ENCODE peak calls at places on chromosomes 6 and 20, in seven cellular contexts. N is fibroblast of lung; Z is IMR-90; O is heart left ventricle; W is sigmoid colon; K is CD8-positive, alpha-beta T cell; M is upper lobe of right lung. A is an unnamed sample.

GRCh38 chr20:37356387-37356786 is 10.4 kb downstream of the SRC start:
- DNase-seq in N (peak; percentile 27), Z (no peak), O (peak; percentile 52), W (peak; percentile 92), K (no peak), M (peak; percentile 89), A (peak; percentile 59)

GRCh38 chr6:17865243-17865642 is 122.2 kb downstream of the KIF13A start:
- DNase-seq in N (no peak), Z (peak; percentile 39), O (no peak), W (no peak), K (no peak), M (no peak), A (no peak)

GRCh38 chr20:41005361-41005729 is 23.3 kb upstream of the TOP1 start:
- DNase-seq in N (peak; percentile 99), Z (peak; percentile 98), O (peak; percentile 88), W (peak; percentile 97), K (no peak), M (peak; percentile 86), A (peak; percentile 96)

GRCh38 chr6:40336296-40336695 is 250.9 kb downstream of the LRFN2 start:
- DNase-seq in N (no peak), Z (no peak), O (no peak), W (no peak), K (no peak), M (no peak), A (no peak)

GRCh38 chr6:1200706-1201105 is 111.2 kb upstream of the FOXQ1 start:
- DNase-seq in N (peak; percentile 82), Z (peak; percentile 39), O (no peak), W (no peak), K (no peak), M (no peak), A (peak; percentile 81)

GRCh38 chr6:93644611-93645010 is 225.3 kb upstream of the EPHA7 start:
- DNase-seq in N (peak; percentile 39), Z (no peak), O (no peak), W (no peak), K (no peak), M (no peak), A (no peak)

GRCh38 chr20:5504061-5504739 is 187.4 kb upstream of the PROKR2 start:
- DNase-seq in N (peak; percentile 66), Z (no peak), O (peak; percentile 74), W (peak; percentile 69), K (no peak), M (peak; percentile 81), A (no peak)

GRCh38 chr20:9220874-9221547 is 152.1 kb downstream of the PLCB4 start:
- DNase-seq in N (peak; percentile 29), Z (peak; percentile 84), O (no peak), W (no peak), K (no peak), M (no peak), A (no peak)

GRCh38 chr6:118171852-118172251 is 264.8 kb downstream of the SLC35F1 start:
- DNase-seq in N (no peak), Z (no peak), O (no peak), W (no peak), K (no peak), M (no peak), A (no peak)

GRCh38 chr6:43847741-43848630 is 78.0 kb downstream of the VEGFA start:
- DNase-seq in N (no peak), Z (peak; percentile 47), O (no peak), W (no peak), K (no peak), M (peak; percentile 22), A (no peak)

GRCh38 chr6:167721291-167721690 is 105.4 kb upstream of the AFDN start:
- DNase-seq in N (no peak), Z (no peak), O (no peak), W (no peak), K (peak; percentile 31), M (no peak), A (no peak)

GRCh38 chr20:58870293-58871014 is 17.9 kb downstream of the GNAS start:
- DNase-seq in N (peak; percentile 64), Z (peak; percentile 47), O (peak; percentile 67), W (peak; percentile 84), K (peak; percentile 75), M (peak; percentile 78), A (peak; percentile 52)

GRCh38 chr6:159102373-159103160 is 57.8 kb upstream of the TAGAP start:
- DNase-seq in N (no peak), Z (no peak), O (no peak), W (no peak), K (no peak), M (no peak), A (no peak)

DNA sequence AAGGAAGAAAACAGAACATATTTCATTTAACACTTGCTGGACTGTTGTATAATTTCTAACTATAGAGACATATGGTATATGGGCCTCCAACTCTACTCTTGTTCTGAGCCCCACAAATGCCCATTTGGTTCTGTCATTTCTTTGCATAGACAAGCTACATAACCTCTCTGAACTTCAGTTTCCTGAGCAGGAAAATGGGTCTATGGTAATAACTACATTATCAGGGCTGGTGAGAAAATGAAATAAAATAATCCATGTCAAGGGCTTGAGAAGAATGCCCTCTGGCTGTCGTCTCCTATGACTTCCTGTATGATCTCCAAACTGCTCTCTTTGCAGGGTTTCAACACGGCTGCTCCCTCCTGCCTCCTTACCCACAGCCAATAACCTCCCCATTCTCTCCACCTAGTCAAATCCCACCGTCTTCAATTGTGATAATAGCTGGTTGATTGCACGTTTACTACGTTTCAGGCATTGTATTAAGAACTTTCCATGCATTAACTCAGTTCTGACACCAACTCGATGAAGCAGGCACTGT is 12.0 kb downstream of the ZCCHC3 start:
- DNase-seq in N (peak; percentile 76), Z (peak; percentile 29), O (no peak), W (no peak), K (no peak), M (no peak), A (no peak)
- H3K4me3 ChIP-seq in N (peak overlapping the region; percentile 34), Z (peak overlapping the region; percentile 41), O (peak overlapping the region; percentile 68), W (peak overlapping the region; percentile 50), K (no peak overlapping the region), M (peak overlapping the region; percentile 60), A (peak overlapping the region; percentile 50)

GRCh38 chr6:11712760-11713159 is 65.8 kb downstream of the ADTRP start:
- DNase-seq in N (peak; percentile 44), Z (peak; percentile 46), O (peak; percentile 17), W (peak; percentile 80), K (no peak), M (no peak), A (no peak)

GRCh38 chr6:11714798-11715285 is 63.8 kb downstream of the ADTRP start:
- DNase-seq in N (no peak), Z (no peak), O (no peak), W (no peak), K (peak; percentile 19), M (no peak), A (no peak)

GRCh38 chr6:11711994-11712698 is 66.5 kb downstream of the ADTRP start:
- DNase-seq in N (peak; percentile 12), Z (peak; percentile 34), O (no peak), W (no peak), K (no peak), M (no peak), A (no peak)

GRCh38 chr6:11711644-11711993 is 67.0 kb downstream of the ADTRP start:
- DNase-seq in N (peak; percentile 5), Z (peak; percentile 80), O (no peak), W (no peak), K (peak; percentile 70), M (peak; percentile 63), A (no peak)

DNA sequence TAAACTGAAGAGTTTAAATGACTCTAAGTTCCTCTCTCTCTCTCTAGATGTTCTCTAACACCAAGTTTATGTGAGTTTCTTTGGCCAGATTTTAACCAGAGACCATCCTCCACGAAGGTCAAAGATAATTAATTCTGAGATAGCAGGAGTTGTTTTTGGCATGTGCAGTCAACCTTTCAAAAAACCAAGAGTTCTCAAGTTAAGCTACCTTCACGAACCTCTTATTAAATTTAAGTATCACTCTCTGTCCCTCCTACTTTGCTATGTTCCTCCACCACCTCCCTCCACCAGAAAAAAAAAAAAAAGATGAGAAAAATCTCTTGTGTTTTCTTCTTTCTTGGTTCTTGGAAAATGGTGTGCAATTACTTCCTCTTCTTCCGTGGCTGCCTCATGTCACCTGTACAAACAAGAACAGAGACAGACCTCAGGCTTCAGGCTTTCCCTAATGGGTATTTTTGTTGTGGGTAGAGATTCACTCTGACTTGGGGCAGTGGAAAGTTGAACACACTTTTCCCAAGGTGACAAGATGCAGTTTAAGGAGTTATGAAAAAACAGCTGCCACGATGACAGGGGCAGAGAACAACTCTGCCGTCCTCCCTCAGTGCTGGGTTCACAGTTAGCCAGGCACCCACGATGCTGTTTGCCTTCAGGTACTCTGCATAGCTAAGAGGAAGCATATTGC is 64.3 kb downstream of the ADTRP start:
- DNase-seq in N (no peak), Z (no peak), O (no peak), W (no peak), K (peak; percentile 62), M (no peak), A (no peak)
- H3K27me3 ChIP-seq in N (no peaks in the 10 kb centered on the region), Z (no peaks in the 10 kb centered on the region), O (no peaks in the 10 kb centered on the region), W (no peaks in the 10 kb centered on the region), K (no peaks in the 10 kb centered on the region), M (no peaks in the 10 kb centered on the region), A (no peaks in the 10 kb centered on the region)

GRCh38 chr6:109918227-109918626 is 59.9 kb upstream of the GPR6 start:
- DNase-seq in N (no peak), Z (no peak), O (no peak), W (no peak), K (no peak), M (no peak), A (no peak)
- H3K4me3 ChIP-seq in N (no peak overlapping the region), Z (no peak overlapping the region), O (no peak overlapping the region), W (no peak overlapping the region), K (no peak overlapping the region), M (no peak overlapping the region), A (no peak overlapping the region)

GRCh38 chr20:22428051-22428450 is 156.3 kb downstream of the FOXA2 start:
- DNase-seq in N (no peak), Z (no peak), O (no peak), W (no peak), K (no peak), M (no peak), A (no peak)

GRCh38 chr20:22429175-22430153 is 154.9 kb downstream of the FOXA2 start:
- DNase-seq in N (no peak), Z (no peak), O (no peak), W (no peak), K (no peak), M (no peak), A (no peak)

GRCh38 chr20:22430746-22431168 is 153.6 kb downstream of the FOXA2 start:
- DNase-seq in N (no peak), Z (no peak), O (no peak), W (no peak), K (no peak), M (no peak), A (no peak)

GRCh38 chr20:22430154-22430745 is 154.1 kb downstream of the FOXA2 start:
- DNase-seq in N (no peak), Z (no peak), O (no peak), W (no peak), K (no peak), M (no peak), A (peak; percentile 53)

GRCh38 chr20:22431419-22431818 is 153.0 kb downstream of the FOXA2 start:
- DNase-seq in N (no peak), Z (no peak), O (no peak), W (no peak), K (no peak), M (no peak), A (no peak)
- H3K27me3 ChIP-seq in N (no peaks in the 10 kb centered on the region), Z (no peaks in the 10 kb centered on the region), O (peaks cover 2% of the 10 kb centered on the region), W (no peaks in the 10 kb centered on the region), K (no peaks in the 10 kb centered on the region), M (no peaks in the 10 kb centered on the region), A (no peaks in the 10 kb centered on the region)

GRCh38 chr6:38415231-38416005 is 224.3 kb downstream of the BTBD9 start:
- DNase-seq in N (no peak), Z (peak; percentile 12), O (no peak), W (no peak), K (no peak), M (no peak), A (no peak)
- H3K4me3 ChIP-seq in N (no peak overlapping the region), Z (no peak overlapping the region), O (no peak overlapping the region), W (no peak overlapping the region), K (no peak overlapping the region), M (no peak overlapping the region), A (no peak overlapping the region)